ENCODE peak calls at places on chromosomes 4 and X, in seven cellular contexts. X is foreskin fibroblast, K is astrocyte of the cerebellum, G is right lobe of liver, L is OCI-LY7, W is aorta, I is mucosa of descending colon. Q is an unnamed sample.
A peak's percentile ranks its signal among the peaks of the same experiment; 100 is the strongest.

GRCh38 chrX:12581546-12581945 is 209.7 kb upstream of the PRPS2 start:
- DNase-seq in X (no peak), K (no peak), G (no peak), L (no peak), W (no peak), I (no peak), Q (no peak)

GRCh38 chrX:109384569-109385174 is 97.2 kb downstream of the GUCY2F start:
- DNase-seq in X (peak; percentile 50), K (peak; percentile 5), G (no peak), L (peak; percentile 1), W (no peak), I (no peak), Q (no peak)

GRCh38 chrX:115560978-115561604 is at the start of gene PLS3:
- DNase-seq in X (peak; percentile 91), K (peak; percentile 53), G (peak; percentile 94), L (no peak), W (peak; percentile 91), I (peak; percentile 79), Q (peak; percentile 95)

GRCh38 chrX:152904151-152905080 is 6.5 kb downstream of the ZNF185 start:
- DNase-seq in X (peak; percentile 82), K (no peak), G (peak; percentile 61), L (peak; percentile 36), W (peak; percentile 43), I (peak; percentile 53), Q (peak; percentile 95)

GRCh38 chr4:19224820-19225219 is 1026.9 kb upstream of the SLIT2 start:
- DNase-seq in X (peak; percentile 38), K (peak; percentile 22), G (no peak), L (peak; percentile 60), W (no peak), I (no peak), Q (no peak)

GRCh38 chrX:47643926-47644325 is 6.4 kb downstream of the ELK1 start:
- DNase-seq in X (peak; percentile 51), K (no peak), G (no peak), L (no peak), W (no peak), I (no peak), Q (no peak)

GRCh38 chr4:145511913-145512522 is 30.4 kb downstream of the SMAD1 start:
- DNase-seq in X (peak; percentile 25), K (peak; percentile 5), G (no peak), L (peak; percentile 67), W (no peak), I (no peak), Q (no peak)

GRCh38 chrX:107496786-107497185 is 47.3 kb downstream of the FRMPD3 start:
- DNase-seq in X (no peak), K (no peak), G (no peak), L (no peak), W (no peak), I (no peak), Q (no peak)

GRCh38 chr4:26807330-26807729 is 53.3 kb upstream of the STIM2 start:
- DNase-seq in X (no peak), K (no peak), G (no peak), L (peak; percentile 85), W (no peak), I (no peak), Q (no peak)

GRCh38 chrX:71938371-71938770 is 27.7 kb downstream of the NHSL2 start:
- DNase-seq in X (no peak), K (no peak), G (no peak), L (no peak), W (no peak), I (no peak), Q (no peak)

GRCh38 chr4:183588169-183588675 is 70.8 kb downstream of the RWDD4 start:
- DNase-seq in X (peak; percentile 67), K (no peak), G (no peak), L (no peak), W (no peak), I (no peak), Q (no peak)

GRCh38 chr4:122576261-122577188 is 44.3 kb downstream of the IL21 start:
- DNase-seq in X (peak; percentile 71), K (peak; percentile 40), G (no peak), L (peak; percentile 35), W (no peak), I (no peak), Q (no peak)

GRCh38 chr4:145937021-145937861 is 1.4 kb downstream of the ZNF827 start:
- DNase-seq in X (peak; percentile 78), K (no peak), G (peak; percentile 66), L (peak; percentile 69), W (peak; percentile 77), I (peak; percentile 85), Q (peak; percentile 95)

GRCh38 chrX:119802546-119802945 is 11.1 kb upstream of the RPL39 start:
- DNase-seq in X (no peak), K (no peak), G (no peak), L (no peak), W (no peak), I (no peak), Q (no peak)

GRCh38 chrX:145818522-145819075 is 970 bp downstream of the SLITRK2 start:
- DNase-seq in X (no peak), K (no peak), G (no peak), L (no peak), W (no peak), I (no peak), Q (no peak)

GRCh38 chrX:27976284-27976683 is 5.0 kb downstream of the DCAF8L1 start:
- DNase-seq in X (no peak), K (no peak), G (no peak), L (no peak), W (no peak), I (no peak), Q (no peak)

GRCh38 chr4:115274545-115274944 is 161.1 kb upstream of the NDST4 start:
- DNase-seq in X (no peak), K (no peak), G (no peak), L (peak; percentile 53), W (no peak), I (no peak), Q (no peak)

GRCh38 chr4:94650690-94651089 is 107.1 kb upstream of the BMPR1B start:
- DNase-seq in X (no peak), K (no peak), G (no peak), L (no peak), W (no peak), I (no peak), Q (no peak)

GRCh38 chr4:57270350-57270749 is 160.2 kb upstream of the IGFBP7 start:
- DNase-seq in X (no peak), K (no peak), G (no peak), L (no peak), W (no peak), I (no peak), Q (no peak)

GRCh38 chr4:153577053-153577452 is 107.0 kb upstream of the TLR2 start:
- DNase-seq in X (no peak), K (no peak), G (no peak), L (no peak), W (no peak), I (peak; percentile 39), Q (no peak)

GRCh38 chr4:1464581-1465171 is 58.4 kb upstream of the NKX1-1 start:
- DNase-seq in X (no peak), K (no peak), G (no peak), L (no peak), W (no peak), I (no peak), Q (peak; percentile 58)

GRCh38 chr4:71300362-71300761 is 38.5 kb upstream of the SLC4A4 start:
- DNase-seq in X (no peak), K (no peak), G (no peak), L (no peak), W (no peak), I (peak; percentile 21), Q (no peak)

GRCh38 chrX:131723646-131724045 is 179.8 kb downstream of the OR13H1 start:
- DNase-seq in X (no peak), K (no peak), G (no peak), L (no peak), W (no peak), I (no peak), Q (no peak)

GRCh38 chr4:98625920-98626319 is 32.5 kb downstream of the TSPAN5 start:
- DNase-seq in X (no peak), K (no peak), G (no peak), L (no peak), W (no peak), I (no peak), Q (no peak)
- H3K4me3 ChIP-seq in X (no peak overlapping the region), K (no peak overlapping the region), G (no peak overlapping the region), L (no peak overlapping the region), W (no peak overlapping the region), I (no peak overlapping the region), Q (peak overlapping the region; percentile 8)

GRCh38 chrX:73214366-73215094 is at the start of gene NAP1L2:
- DNase-seq in X (peak; percentile 19), K (peak; percentile 23), G (peak; percentile 51), L (no peak), W (peak; percentile 43), I (peak; percentile 37), Q (peak; percentile 34)
- H3K4me3 ChIP-seq in X (peak within 1 kb of the TSS; percentile 42), K (peak within 1 kb of the TSS; percentile 51), G (peak within 1 kb of the TSS; percentile 55), L (no peak within 1 kb of the TSS), W (peak within 1 kb of the TSS; percentile 71), I (no peak within 1 kb of the TSS), Q (peak within 1 kb of the TSS; percentile 55)

DNA sequence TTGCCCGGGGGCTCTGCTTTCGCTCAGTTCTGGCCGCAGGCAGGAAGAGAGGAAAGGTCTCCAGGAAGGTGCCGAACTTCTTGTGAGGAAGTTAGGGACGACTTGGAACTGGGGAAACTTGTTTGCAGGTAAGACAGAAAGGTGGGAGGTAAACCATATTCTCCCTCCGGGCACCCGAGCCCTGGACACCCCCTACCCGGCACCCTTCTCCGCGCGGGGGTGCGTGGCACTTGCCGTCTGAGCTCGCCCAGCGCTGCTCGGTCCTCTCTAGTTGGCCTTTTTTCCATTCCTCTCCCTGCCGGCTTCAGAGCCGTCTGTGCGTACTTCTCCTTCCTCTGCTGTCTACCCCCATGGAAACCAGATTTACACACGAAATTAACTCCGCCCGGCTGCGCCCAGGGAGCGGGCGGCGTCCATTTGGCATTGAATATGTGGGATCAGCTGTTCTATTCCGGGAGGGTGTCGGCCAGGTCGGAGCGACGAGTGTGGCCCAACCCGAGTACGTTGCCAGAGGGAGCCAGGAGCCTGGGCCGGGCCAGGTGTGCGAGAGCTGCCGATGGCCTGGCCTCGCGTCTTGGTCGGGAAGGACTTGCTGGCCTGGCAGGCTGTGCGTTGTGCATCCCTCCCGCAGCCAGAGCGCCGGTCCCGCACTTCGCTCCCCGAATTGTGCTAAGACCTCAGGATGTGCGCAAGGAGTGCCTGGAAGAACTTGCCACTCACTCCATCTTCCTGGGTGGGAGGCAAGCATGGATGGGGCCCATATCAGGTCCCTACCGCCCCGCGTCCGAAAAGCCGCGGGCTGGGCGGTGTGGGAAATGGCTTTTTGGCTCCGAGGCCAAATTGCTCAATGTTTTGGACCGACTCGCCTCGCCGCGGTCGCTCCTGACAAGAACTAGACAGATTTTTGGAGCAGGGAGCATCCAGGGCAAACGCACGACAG is 1.7 kb downstream of the PDGFRA start:
- DNase-seq in X (peak; percentile 77), K (no peak), G (peak; percentile 57), L (no peak), W (peak; percentile 70), I (peak; percentile 30), Q (peak; percentile 92)
- H3K4me3 ChIP-seq in X (peak overlapping the region; percentile 93), K (peak overlapping the region; percentile 69), G (peak overlapping the region; percentile 60), L (no peak overlapping the region), W (peak overlapping the region; percentile 78), I (peak overlapping the region; percentile 9), Q (peak overlapping the region; percentile 93)

GRCh38 chr4:7831330-7831729 is 108.3 kb downstream of the AFAP1 start:
- DNase-seq in X (peak; percentile 86), K (no peak), G (no peak), L (no peak), W (no peak), I (no peak), Q (no peak)
- H3K4me3 ChIP-seq in X (peak overlapping the region; percentile 16), K (no peak overlapping the region), G (no peak overlapping the region), L (no peak overlapping the region), W (no peak overlapping the region), I (no peak overlapping the region), Q (no peak overlapping the region)

Q was measured in osteoblast.